ENCODE peak calls at places on chromosomes 16 and 17, in seven cellular contexts. P is IMR-90, J is mesenchymal stem cell, V is SK-N-SH, G is esophagus muscularis mucosa, W is breast epithelium, S is upper lobe of right lung. U is an unnamed sample.

GRCh38 chr17:40718904-40719303 is 15.4 kb upstream of the KRT24 start:
- DNase-seq in P (no peak), J (no peak), V (no peak), G (no peak), W (no peak), S (no peak), U (no peak)

GRCh38 chr17:76000016-76000754 is 470 bp upstream of the CDK3 start:
- DNase-seq in P (peak; percentile 16), J (peak; percentile 34), V (peak; percentile 98), G (no peak), W (no peak), S (no peak), U (peak; percentile 80)

GRCh38 chr17:82105882-82106696 is 8.1 kb upstream of the FASN start:
- DNase-seq in P (peak; percentile 37), J (peak; percentile 80), V (peak; percentile 97), G (no peak), W (peak; percentile 63), S (peak; percentile 91), U (peak; percentile 81)

GRCh38 chr17:81915331-81915730 is 2.6 kb downstream of the SIRT7 start:
- DNase-seq in P (no peak), J (no peak), V (no peak), G (no peak), W (no peak), S (no peak), U (no peak)

GRCh38 chr17:81163703-81164413 is 1.4 kb upstream of the PVALEF start:
- DNase-seq in P (no peak), J (no peak), V (no peak), G (no peak), W (no peak), S (no peak), U (peak; percentile 9)

GRCh38 chr17:67200727-67201301 is 44.2 kb downstream of the HELZ start:
- DNase-seq in P (no peak), J (peak; percentile 26), V (peak; percentile 55), G (no peak), W (no peak), S (no peak), U (no peak)

GRCh38 chr17:66695098-66695497 is 139.8 kb upstream of the CACNG5 start:
- DNase-seq in P (no peak), J (no peak), V (no peak), G (no peak), W (no peak), S (no peak), U (no peak)

GRCh38 chr17:59427425-59427921 is 96.0 kb downstream of the YPEL2 start:
- DNase-seq in P (peak; percentile 45), J (peak; percentile 89), V (no peak), G (no peak), W (no peak), S (no peak), U (no peak)

GRCh38 chr17:80999224-81000088 is 7.8 kb downstream of the CHMP6 start:
- DNase-seq in P (no peak), J (no peak), V (peak; percentile 41), G (no peak), W (no peak), S (no peak), U (peak; percentile 15)

GRCh38 chr16:17372383-17372782 is 98.4 kb downstream of the XYLT1 start:
- DNase-seq in P (peak; percentile 39), J (no peak), V (no peak), G (no peak), W (no peak), S (no peak), U (no peak)

GRCh38 chr17:56983380-56983779 is 5.4 kb downstream of the SCPEP1 start:
- DNase-seq in P (no peak), J (no peak), V (no peak), G (no peak), W (no peak), S (no peak), U (no peak)
- H3K4me1 ChIP-seq in P (peaks cover 3% of the 10 kb centered on the region), J (peaks cover 2% of the 10 kb centered on the region), V (peaks cover 8% of the 10 kb centered on the region), G (peaks cover 11% of the 10 kb centered on the region), W (no peaks in the 10 kb centered on the region), S (peaks cover 5% of the 10 kb centered on the region), U (no peaks in the 10 kb centered on the region)

GRCh38 chr16:10817963-10818941 is at the start of gene TVP23A:
- DNase-seq in P (no peak), J (no peak), V (peak; percentile 87), G (no peak), W (no peak), S (no peak), U (peak; percentile 21)
- H3K36me3 ChIP-seq in P (no peaks in the 10 kb centered on the region), J (no peaks in the 10 kb centered on the region), V (no peaks in the 10 kb centered on the region), G (no peaks in the 10 kb centered on the region), W (no peaks in the 10 kb centered on the region), S (no peaks in the 10 kb centered on the region), U (no peaks in the 10 kb centered on the region)

GRCh38 chr16:84749815-84750214 is 50.0 kb downstream of the USP10 start:
- DNase-seq in P (no peak), J (peak; percentile 89), V (no peak), G (no peak), W (no peak), S (no peak), U (no peak)
- H3K4me1 ChIP-seq in P (peaks cover 15% of the 10 kb centered on the region), J (peaks cover 2% of the 10 kb centered on the region), V (no peaks in the 10 kb centered on the region), G (peaks cover 67% of the 10 kb centered on the region), W (peaks cover 5% of the 10 kb centered on the region), S (peaks cover 24% of the 10 kb centered on the region), U (no peaks in the 10 kb centered on the region)

GRCh38 chr16:88610080-88610479 is 28.3 kb upstream of the IL17C start:
- DNase-seq in P (no peak), J (no peak), V (no peak), G (no peak), W (no peak), S (no peak), U (no peak)
- H3K36me3 ChIP-seq in P (peaks cover 47% of the 10 kb centered on the region), J (peaks cover 77% of the 10 kb centered on the region), V (peaks cover 16% of the 10 kb centered on the region), G (peaks cover 89% of the 10 kb centered on the region), W (peaks cover 7% of the 10 kb centered on the region), S (peaks cover 80% of the 10 kb centered on the region), U (peaks cover 81% of the 10 kb centered on the region)

DNA sequence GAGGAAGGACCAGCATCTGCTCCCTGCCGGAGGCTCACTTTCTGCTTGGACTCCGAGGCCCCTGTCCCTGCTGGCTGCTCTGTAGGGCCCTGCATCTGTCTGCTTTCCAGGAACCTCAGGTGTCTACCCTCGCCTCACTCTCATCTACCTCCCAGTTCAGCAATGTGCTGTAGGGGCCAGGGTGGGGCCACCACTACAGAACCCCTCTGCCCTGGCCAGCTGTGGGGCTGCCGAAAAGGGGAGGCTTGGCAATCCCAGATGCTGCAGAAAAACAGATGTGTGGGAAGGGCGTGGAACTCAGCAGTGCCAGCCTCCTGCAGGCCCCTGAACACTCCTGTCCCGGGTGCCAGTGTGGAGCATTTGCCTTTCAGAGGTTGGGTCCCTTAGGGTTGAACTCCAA is 80.1 kb upstream of the ZNF469 start:
- DNase-seq in P (no peak), J (no peak), V (no peak), G (no peak), W (no peak), S (no peak), U (no peak)
- H3K4me1 ChIP-seq in P (peaks cover 53% of the 10 kb centered on the region), J (peaks cover 43% of the 10 kb centered on the region), V (peaks cover 42% of the 10 kb centered on the region), G (peaks cover 29% of the 10 kb centered on the region), W (no peaks in the 10 kb centered on the region), S (peaks cover 4% of the 10 kb centered on the region), U (no peaks in the 10 kb centered on the region)

GRCh38 chr16:3089717-3090592 is 9.1 kb downstream of the ZSCAN10 start:
- DNase-seq in P (no peak), J (no peak), V (peak; percentile 72), G (no peak), W (no peak), S (no peak), U (no peak)
- H3K36me3 ChIP-seq in P (no peaks in the 10 kb centered on the region), J (no peaks in the 10 kb centered on the region), V (no peaks in the 10 kb centered on the region), G (no peaks in the 10 kb centered on the region), W (no peaks in the 10 kb centered on the region), S (no peaks in the 10 kb centered on the region), U (no peaks in the 10 kb centered on the region)

U was measured in BE2C.